ENCODE peak calls at places on chromosomes 2 and 18, in ten cellular contexts. N, I, B, J, M, O, F, T, A and R are unnamed samples.

GRCh38 chr18:48219429-48220145 is 189.6 kb downstream of the ZBTB7C start:
- DNase-seq in N (no peak), I (no peak), B (no peak), J (no peak), M (no peak), O (no peak), F (no peak), T (no peak), A (no peak), R (no peak)

GRCh38 chr2:122368576-122369243 is 613.3 kb downstream of the TSN start:
- DNase-seq in N (no peak), I (no peak), B (peak), J (no peak), M (no peak), O (no peak), F (no peak), T (no peak), A (no peak), R (no peak)

GRCh38 chr2:85924522-85924921 is 35.7 kb upstream of the ST3GAL5 start:
- DNase-seq in N (peak), I (no peak), B (peak), J (no peak), M (peak), O (no peak), F (peak), T (no peak), A (no peak), R (no peak)

GRCh38 chr2:232352511-232353091 is 25.9 kb upstream of the ALPP start:
- DNase-seq in N (no peak), I (no peak), B (no peak), J (no peak), M (no peak), O (no peak), F (no peak), T (peak), A (no peak), R (no peak)

GRCh38 chr2:118014492-118014824 is 588 bp upstream of the CCDC93 start:
- DNase-seq in N (no peak), I (peak), B (no peak), J (no peak), M (no peak), O (no peak), F (no peak), T (no peak), A (no peak), R (no peak)

GRCh38 chr2:119333360-119333759 is 33.3 kb downstream of the C2orf76 start:
- DNase-seq in N (no peak), I (no peak), B (peak), J (no peak), M (no peak), O (no peak), F (no peak), T (no peak), A (no peak), R (no peak)

GRCh38 chr2:9909106-9909505 is 42.4 kb upstream of the GRHL1 start:
- DNase-seq in N (no peak), I (no peak), B (peak), J (no peak), M (no peak), O (no peak), F (no peak), T (no peak), A (no peak), R (no peak)

GRCh38 chr18:32351014-32351413 is 119.7 kb downstream of the GAREM1 start:
- DNase-seq in N (no peak), I (no peak), B (peak), J (no peak), M (no peak), O (no peak), F (no peak), T (no peak), A (no peak), R (no peak)

GRCh38 chr18:75344615-75345014 is 82.9 kb downstream of the SMIM21 start:
- DNase-seq in N (no peak), I (no peak), B (no peak), J (no peak), M (no peak), O (no peak), F (no peak), T (peak), A (no peak), R (no peak)

GRCh38 chr18:49189772-49190171 is 239.0 kb upstream of the SMAD7 start:
- DNase-seq in N (no peak), I (no peak), B (peak), J (no peak), M (peak), O (no peak), F (no peak), T (no peak), A (no peak), R (no peak)

GRCh38 chr2:127681288-127681771 is 6.0 kb upstream of the LIMS2 start:
- DNase-seq in N (peak), I (no peak), B (no peak), J (no peak), M (no peak), O (no peak), F (no peak), T (peak), A (no peak), R (no peak)

GRCh38 chr18:58779514-58779913 is 85.2 kb upstream of the ZNF532 start:
- DNase-seq in N (no peak), I (no peak), B (no peak), J (no peak), M (no peak), O (no peak), F (no peak), T (no peak), A (no peak), R (no peak)

GRCh38 chr18:62555135-62555534 is 32.3 kb downstream of the ZCCHC2 start:
- DNase-seq in N (no peak), I (no peak), B (peak), J (no peak), M (peak), O (no peak), F (no peak), T (no peak), A (no peak), R (no peak)

GRCh38 chr2:235659767-235660322 is 166.0 kb downstream of the AGAP1 start:
- DNase-seq in N (no peak), I (no peak), B (peak), J (no peak), M (peak), O (no peak), F (no peak), T (peak), A (no peak), R (no peak)

GRCh38 chr2:152284398-152284797 is 50.6 kb upstream of the FMNL2 start:
- DNase-seq in N (no peak), I (no peak), B (peak), J (no peak), M (no peak), O (no peak), F (no peak), T (no peak), A (peak), R (no peak)

GRCh38 chr2:501130-501529 is 176.1 kb downstream of the TMEM18 start:
- DNase-seq in N (no peak), I (no peak), B (no peak), J (no peak), M (no peak), O (no peak), F (no peak), T (no peak), A (no peak), R (no peak)

GRCh38 chr2:224069172-224069571 is 30.1 kb upstream of the SERPINE2 start:
- DNase-seq in N (peak), I (no peak), B (peak), J (no peak), M (no peak), O (no peak), F (no peak), T (no peak), A (no peak), R (no peak)

GRCh38 chr18:484749-485464 is 15.6 kb downstream of the COLEC12 start:
- DNase-seq in N (no peak), I (no peak), B (peak), J (no peak), M (no peak), O (no peak), F (no peak), T (no peak), A (no peak), R (no peak)

GRCh38 chr18:57970356-57971095 is 73.5 kb upstream of the NEDD4L start:
- DNase-seq in N (no peak), I (no peak), B (peak), J (no peak), M (no peak), O (no peak), F (peak), T (no peak), A (no peak), R (no peak)

GRCh38 chr2:219733746-219734145 is 106.3 kb downstream of the SLC4A3 start:
- DNase-seq in N (no peak), I (no peak), B (no peak), J (no peak), M (no peak), O (no peak), F (no peak), T (no peak), A (no peak), R (no peak)

GRCh38 chr2:229601936-229602335 is 112.4 kb downstream of the DNER start:
- DNase-seq in N (no peak), I (no peak), B (no peak), J (no peak), M (no peak), O (no peak), F (no peak), T (no peak), A (no peak), R (no peak)

GRCh38 chr2:222304737-222305509 is 6.1 kb upstream of the PAX3 start:
- DNase-seq in N (no peak), I (no peak), B (no peak), J (no peak), M (no peak), O (no peak), F (no peak), T (no peak), A (no peak), R (no peak)

GRCh38 chr2:146820672-146821071 is 1024.2 kb upstream of the ACVR2A start:
- DNase-seq in N (no peak), I (no peak), B (no peak), J (no peak), M (no peak), O (no peak), F (no peak), T (no peak), A (no peak), R (no peak)

GRCh38 chr2:100748673-100749072 is 71.3 kb upstream of the NPAS2 start:
- DNase-seq in N (no peak), I (no peak), B (no peak), J (no peak), M (no peak), O (no peak), F (no peak), T (no peak), A (no peak), R (no peak)

GRCh38 chr2:133791191-133791590 is 222.9 kb upstream of the NCKAP5 start:
- DNase-seq in N (no peak), I (no peak), B (peak), J (no peak), M (peak), O (no peak), F (no peak), T (no peak), A (no peak), R (no peak)

GRCh38 chr18:50268022-50268747 is 1.9 kb upstream of the CFAP53 start:
- DNase-seq in N (peak), I (no peak), B (no peak), J (peak), M (no peak), O (peak), F (peak), T (no peak), A (peak), R (peak)

GRCh38 chr2:42878581-42878980 is 86.2 kb upstream of the HAAO start:
- DNase-seq in N (no peak), I (no peak), B (peak), J (no peak), M (no peak), O (no peak), F (no peak), T (no peak), A (no peak), R (no peak)

GRCh38 chr2:239958366-239958765 is 66.8 kb downstream of the NDUFA10 start:
- DNase-seq in N (no peak), I (no peak), B (no peak), J (no peak), M (no peak), O (no peak), F (no peak), T (no peak), A (no peak), R (no peak)

GRCh38 chr2:233120459-233120858 is 60.3 kb downstream of the INPP5D start:
- DNase-seq in N (no peak), I (no peak), B (no peak), J (no peak), M (no peak), O (no peak), F (no peak), T (peak), A (no peak), R (no peak)

GRCh38 chr2:237154050-237154638 is 68.5 kb downstream of the COPS8 start:
- DNase-seq in N (no peak), I (no peak), B (peak), J (no peak), M (peak), O (peak), F (no peak), T (no peak), A (peak), R (peak)

GRCh38 chr18:46700026-46700425 is 43.0 kb upstream of the LOXHD1 start:
- DNase-seq in N (no peak), I (no peak), B (no peak), J (no peak), M (no peak), O (no peak), F (no peak), T (no peak), A (no peak), R (no peak)

GRCh38 chr2:132690664-132691303 is 20.8 kb upstream of the LYPD1 start:
- DNase-seq in N (no peak), I (no peak), B (peak), J (no peak), M (peak), O (no peak), F (no peak), T (no peak), A (no peak), R (no peak)

GRCh38 chr18:45666520-45666919 is 51.2 kb downstream of the SLC14A2 start:
- DNase-seq in N (no peak), I (no peak), B (peak), J (no peak), M (no peak), O (no peak), F (no peak), T (no peak), A (no peak), R (peak)